ENCODE peak calls at places on chromosomes 13 and 19, in seven cellular contexts. One of them, this sample, is unnamed.

GRCh38 chr13:39888865-39889810 is 233.7 kb downstream of the COG6 start:
- DNase-seq in upper lobe of right lung: no peak
- DNase-seq in cardiac fibroblast: peak
- DNase-seq in vagina: no peak
- DNase-seq in adipocyte: no peak
- DNase-seq in right lobe of liver: no peak
- DNase-seq in H1: no peak
- DNase-seq in this sample: peak

GRCh38 chr13:41004875-41005693 is 14.0 kb downstream of the ELF1 start:
- DNase-seq in adipocyte: no peak
- DNase-seq in right lobe of liver: no peak
- DNase-seq in H1: no peak
- DNase-seq in cardiac fibroblast: no peak
- DNase-seq in vagina: no peak
- DNase-seq in upper lobe of right lung: no peak
- DNase-seq in this sample: no peak

GRCh38 chr19:47499863-47500830 is 14.7 kb downstream of the NAPA start:
- DNase-seq in H1: no peak
- DNase-seq in cardiac fibroblast: no peak
- DNase-seq in adipocyte: no peak
- DNase-seq in vagina: no peak
- DNase-seq in right lobe of liver: no peak
- DNase-seq in upper lobe of right lung: no peak
- DNase-seq in this sample: no peak

GRCh38 chr13:114134944-114135610 is 2.7 kb upstream of the RASA3 start:
- DNase-seq in upper lobe of right lung: no peak
- DNase-seq in vagina: no peak
- DNase-seq in right lobe of liver: no peak
- DNase-seq in H1: no peak
- DNase-seq in cardiac fibroblast: no peak
- DNase-seq in adipocyte: no peak
- DNase-seq in this sample: no peak

GRCh38 chr19:21084343-21084742 is 2.3 kb downstream of the ZNF714 start:
- DNase-seq in H1: no peak
- DNase-seq in adipocyte: peak
- DNase-seq in vagina: no peak
- DNase-seq in right lobe of liver: no peak
- DNase-seq in upper lobe of right lung: no peak
- DNase-seq in cardiac fibroblast: peak
- DNase-seq in this sample: peak

GRCh38 chr19:52527134-52527953 is at the start of gene ZNF808:
- DNase-seq in vagina: peak
- DNase-seq in upper lobe of right lung: peak
- DNase-seq in adipocyte: peak
- DNase-seq in H1: peak
- DNase-seq in cardiac fibroblast: peak
- DNase-seq in right lobe of liver: peak
- DNase-seq in this sample: peak

GRCh38 chr13:30892966-30893365 is 13.1 kb upstream of the MEDAG start:
- DNase-seq in H1: peak
- DNase-seq in upper lobe of right lung: no peak
- DNase-seq in right lobe of liver: no peak
- DNase-seq in cardiac fibroblast: peak
- DNase-seq in adipocyte: peak
- DNase-seq in vagina: no peak
- DNase-seq in this sample: peak

GRCh38 chr13:45162194-45162593 is 38.7 kb downstream of the KCTD4 start:
- DNase-seq in cardiac fibroblast: peak
- DNase-seq in upper lobe of right lung: no peak
- DNase-seq in vagina: no peak
- DNase-seq in right lobe of liver: no peak
- DNase-seq in H1: no peak
- DNase-seq in adipocyte: peak
- DNase-seq in this sample: peak

GRCh38 chr19:35165200-35166058 is 10.9 kb downstream of the FXYD5 start:
- DNase-seq in adipocyte: no peak
- DNase-seq in right lobe of liver: no peak
- DNase-seq in cardiac fibroblast: no peak
- DNase-seq in vagina: peak
- DNase-seq in upper lobe of right lung: no peak
- DNase-seq in H1: no peak
- DNase-seq in this sample: no peak

GRCh38 chr13:25923217-25924085 is 128.4 kb downstream of the SHISA2 start:
- DNase-seq in adipocyte: peak
- DNase-seq in right lobe of liver: no peak
- DNase-seq in cardiac fibroblast: no peak
- DNase-seq in H1: no peak
- DNase-seq in vagina: no peak
- DNase-seq in upper lobe of right lung: no peak
- DNase-seq in this sample: no peak

GRCh38 chr13:99431927-99432636 is 69.2 kb upstream of the TM9SF2 start:
- DNase-seq in cardiac fibroblast: no peak
- DNase-seq in vagina: no peak
- DNase-seq in adipocyte: no peak
- DNase-seq in upper lobe of right lung: no peak
- DNase-seq in right lobe of liver: no peak
- DNase-seq in H1: no peak
- DNase-seq in this sample: no peak

GRCh38 chr13:30398601-30399072 is 23.7 kb upstream of the UBE2L5 start:
- DNase-seq in cardiac fibroblast: peak
- DNase-seq in right lobe of liver: peak
- DNase-seq in H1: no peak
- DNase-seq in upper lobe of right lung: no peak
- DNase-seq in vagina: no peak
- DNase-seq in adipocyte: no peak
- DNase-seq in this sample: no peak

GRCh38 chr13:35793823-35794222 is 317.3 kb upstream of the MAB21L1 start:
- DNase-seq in right lobe of liver: no peak
- DNase-seq in H1: no peak
- DNase-seq in upper lobe of right lung: no peak
- DNase-seq in cardiac fibroblast: no peak
- DNase-seq in adipocyte: no peak
- DNase-seq in vagina: no peak
- DNase-seq in this sample: peak

GRCh38 chr13:29954082-29955043 is 103.9 kb upstream of the UBL3 start:
- DNase-seq in upper lobe of right lung: no peak
- DNase-seq in cardiac fibroblast: no peak
- DNase-seq in vagina: no peak
- DNase-seq in H1: no peak
- DNase-seq in right lobe of liver: no peak
- DNase-seq in adipocyte: no peak
- DNase-seq in this sample: no peak

GRCh38 chr19:19866599-19867248 is 1.0 kb downstream of the ZNF253 start:
- DNase-seq in upper lobe of right lung: peak
- DNase-seq in vagina: no peak
- DNase-seq in cardiac fibroblast: peak
- DNase-seq in right lobe of liver: no peak
- DNase-seq in adipocyte: peak
- DNase-seq in H1: peak
- DNase-seq in this sample: peak

GRCh38 chr19:53942001-53942786 is 20.5 kb upstream of the CACNG8 start:
- DNase-seq in upper lobe of right lung: peak
- DNase-seq in right lobe of liver: no peak
- DNase-seq in adipocyte: no peak
- DNase-seq in H1: peak
- DNase-seq in cardiac fibroblast: peak
- DNase-seq in vagina: no peak
- DNase-seq in this sample: no peak
- H3K4me3 ChIP-seq in upper lobe of right lung: no peak
- H3K4me3 ChIP-seq in right lobe of liver: no peak
- H3K4me3 ChIP-seq in adipocyte: no peak
- H3K4me3 ChIP-seq in H1: peak
- H3K4me3 ChIP-seq in cardiac fibroblast: no peak
- H3K4me3 ChIP-seq in vagina: no peak
- H3K4me3 ChIP-seq in this sample: no peak

DNA sequence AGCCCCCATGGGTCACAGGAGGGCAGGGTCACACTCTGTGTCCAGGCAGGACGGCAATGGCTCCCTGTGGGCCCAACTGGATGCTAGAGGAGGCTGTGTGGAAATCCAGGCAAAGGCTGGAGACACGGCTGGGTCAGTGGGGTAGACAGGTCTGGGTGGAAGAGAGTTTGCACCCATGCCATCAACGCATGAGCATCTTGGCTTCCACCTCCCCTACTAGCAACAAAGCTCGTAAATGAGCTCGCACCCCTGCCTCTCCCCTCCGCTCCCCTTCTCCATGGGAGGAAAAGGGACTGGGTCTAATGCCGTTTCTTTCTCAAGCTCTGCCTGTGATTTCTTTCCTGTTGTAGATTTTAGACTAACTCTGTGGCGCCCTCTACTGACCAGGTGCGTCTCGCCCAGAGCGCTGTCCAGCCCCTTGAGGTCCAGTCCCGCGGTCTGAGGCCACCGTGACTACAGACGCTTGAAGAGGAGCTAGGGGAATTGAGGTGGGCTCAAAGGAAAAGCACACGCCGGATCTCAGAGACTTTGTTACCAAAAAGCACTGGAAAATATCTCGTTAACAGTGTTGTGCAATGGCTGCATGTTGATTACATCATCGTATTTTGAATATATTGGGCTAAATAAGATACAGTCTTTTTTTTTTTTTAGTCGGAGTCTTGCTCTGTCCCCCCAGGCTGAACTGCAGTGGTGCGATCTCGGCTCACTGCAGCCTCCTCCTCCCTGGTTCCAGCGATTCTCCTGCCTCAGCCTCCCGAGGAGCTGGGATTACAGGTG is 50.7 kb upstream of the USP29 start:
- DNase-seq in vagina: no peak
- DNase-seq in cardiac fibroblast: no peak
- DNase-seq in H1: peak
- DNase-seq in upper lobe of right lung: no peak
- DNase-seq in right lobe of liver: peak
- DNase-seq in adipocyte: no peak
- DNase-seq in this sample: no peak
- H3K4me3 ChIP-seq in vagina: no peak
- H3K4me3 ChIP-seq in cardiac fibroblast: no peak
- H3K4me3 ChIP-seq in H1: no peak
- H3K4me3 ChIP-seq in upper lobe of right lung: no peak
- H3K4me3 ChIP-seq in right lobe of liver: no peak
- H3K4me3 ChIP-seq in adipocyte: no peak
- H3K4me3 ChIP-seq in this sample: no peak

GRCh38 chr19:43471091-43471490 is 5.7 kb upstream of the LYPD3 start:
- DNase-seq in right lobe of liver: no peak
- DNase-seq in adipocyte: no peak
- DNase-seq in H1: no peak
- DNase-seq in vagina: no peak
- DNase-seq in upper lobe of right lung: no peak
- DNase-seq in cardiac fibroblast: no peak
- DNase-seq in this sample: no peak

GRCh38 chr19:43478323-43478722 is 12.9 kb upstream of the LYPD3 start:
- DNase-seq in upper lobe of right lung: no peak
- DNase-seq in right lobe of liver: no peak
- DNase-seq in cardiac fibroblast: no peak
- DNase-seq in H1: no peak
- DNase-seq in vagina: no peak
- DNase-seq in adipocyte: no peak
- DNase-seq in this sample: no peak

GRCh38 chr19:43476606-43477005 is 11.2 kb upstream of the LYPD3 start:
- DNase-seq in upper lobe of right lung: no peak
- DNase-seq in cardiac fibroblast: peak
- DNase-seq in adipocyte: peak
- DNase-seq in vagina: no peak
- DNase-seq in H1: no peak
- DNase-seq in right lobe of liver: no peak
- DNase-seq in this sample: peak

GRCh38 chr19:43474487-43474886 is 9.1 kb upstream of the LYPD3 start:
- DNase-seq in right lobe of liver: no peak
- DNase-seq in H1: no peak
- DNase-seq in adipocyte: no peak
- DNase-seq in vagina: no peak
- DNase-seq in cardiac fibroblast: no peak
- DNase-seq in upper lobe of right lung: no peak
- DNase-seq in this sample: no peak

DNA sequence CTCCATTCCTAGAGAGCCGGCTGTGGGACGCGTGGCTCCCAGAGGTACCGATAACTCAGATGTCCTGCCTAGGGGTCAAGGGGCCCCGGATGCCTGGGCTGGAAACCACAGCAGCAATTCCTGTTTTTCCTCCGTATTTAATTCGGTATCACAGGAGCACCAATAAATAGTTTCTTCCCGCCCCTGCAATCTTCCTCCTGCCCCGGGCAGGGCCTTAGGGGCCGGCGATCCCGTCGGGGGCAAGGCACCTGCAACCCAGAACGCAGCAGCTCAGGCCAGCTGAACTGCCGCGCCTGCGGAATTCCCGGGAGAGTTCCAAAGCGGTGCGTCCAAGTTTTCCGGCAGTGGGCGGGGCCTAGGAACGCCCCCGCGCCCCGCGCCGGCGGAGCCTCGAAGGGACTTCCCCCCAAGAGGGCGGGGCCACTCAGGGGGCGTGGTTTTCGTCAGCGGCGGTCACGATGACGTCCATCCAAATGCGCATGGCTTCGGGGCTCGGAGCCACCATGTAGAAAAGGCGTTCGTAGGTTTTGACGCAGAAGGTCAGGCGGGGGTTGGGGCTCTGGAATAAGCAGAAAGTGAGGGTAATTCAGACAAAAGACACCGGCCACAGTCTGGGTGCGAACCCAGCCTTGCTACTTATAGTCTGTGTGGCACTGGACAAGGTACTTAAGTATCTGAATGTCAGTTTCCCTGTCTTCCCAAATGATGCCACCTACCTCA is 9.7 kb upstream of the LYPD3 start:
- DNase-seq in H1: peak
- DNase-seq in upper lobe of right lung: peak
- DNase-seq in adipocyte: peak
- DNase-seq in right lobe of liver: peak
- DNase-seq in cardiac fibroblast: peak
- DNase-seq in vagina: peak
- DNase-seq in this sample: peak
- H3K4me3 ChIP-seq in H1: peak
- H3K4me3 ChIP-seq in upper lobe of right lung: peak
- H3K4me3 ChIP-seq in adipocyte: peak
- H3K4me3 ChIP-seq in right lobe of liver: peak
- H3K4me3 ChIP-seq in cardiac fibroblast: peak
- H3K4me3 ChIP-seq in vagina: peak
- H3K4me3 ChIP-seq in this sample: peak

DNA sequence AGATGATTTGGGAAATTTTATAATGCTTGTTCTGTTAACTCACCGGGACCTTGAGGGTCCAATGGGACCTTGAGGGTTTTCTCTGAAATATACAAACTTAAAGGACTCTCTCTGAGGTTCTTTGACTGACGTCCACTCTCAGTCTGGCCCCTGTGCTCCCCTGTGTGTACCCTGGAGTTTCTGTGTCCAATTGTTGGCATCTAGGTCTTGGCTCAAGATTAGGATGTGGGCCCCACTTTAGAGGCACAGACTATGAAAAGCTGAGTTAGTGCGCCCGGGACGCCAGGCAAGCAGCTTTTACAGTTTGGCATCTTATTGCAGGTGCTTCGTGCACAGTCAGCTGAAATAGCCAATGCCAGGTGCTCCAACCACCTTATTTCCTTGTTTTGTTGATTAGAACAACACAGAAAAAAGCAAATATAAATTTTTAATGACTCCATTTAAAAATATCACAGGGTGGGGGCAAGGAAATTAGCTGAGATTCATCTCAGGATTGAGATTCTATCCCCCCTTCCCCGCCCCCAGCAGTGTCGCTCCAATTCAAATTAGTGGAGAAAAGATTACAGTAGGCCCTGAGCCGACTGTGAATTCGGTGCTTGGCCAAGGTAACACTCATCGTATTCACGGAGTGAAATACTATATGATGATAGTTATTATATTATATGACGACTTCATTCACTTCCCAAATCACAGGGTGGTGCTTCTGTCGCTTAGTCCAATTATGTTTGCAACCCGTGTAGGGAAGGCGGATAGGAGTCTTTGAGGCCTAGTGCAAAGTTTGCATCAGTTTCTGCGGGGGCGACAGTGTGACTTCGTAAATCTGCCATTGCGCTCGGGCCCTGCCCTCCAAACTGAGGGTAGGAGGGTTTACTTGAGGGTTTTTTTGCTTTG is 4.3 kb downstream of the SOX1 start:
- DNase-seq in right lobe of liver: no peak
- DNase-seq in upper lobe of right lung: no peak
- DNase-seq in adipocyte: no peak
- DNase-seq in cardiac fibroblast: no peak
- DNase-seq in H1: no peak
- DNase-seq in vagina: no peak
- DNase-seq in this sample: no peak
- H3K4me3 ChIP-seq in right lobe of liver: no peak
- H3K4me3 ChIP-seq in upper lobe of right lung: no peak
- H3K4me3 ChIP-seq in adipocyte: no peak
- H3K4me3 ChIP-seq in cardiac fibroblast: no peak
- H3K4me3 ChIP-seq in H1: peak
- H3K4me3 ChIP-seq in vagina: no peak
- H3K4me3 ChIP-seq in this sample: no peak

This sample was measured in fibroblast of lung.